ENCODE peak calls at places on chromosomes 3 and 15, in nine cellular contexts. W, C, N, J, R, E, K, V and D are unnamed samples.

GRCh38 chr3:11201246-11202024 is 47.1 kb downstream of the HRH1 start:
- DNase-seq in C (no peak), K (no peak), E (no peak), V (peak), N (no peak), W (no peak), R (no peak), J (peak), D (peak)

GRCh38 chr3:36058404-36059035 is 321.8 kb upstream of the STAC start:
- DNase-seq in E (no peak), R (no peak), W (no peak), V (no peak), K (no peak), N (no peak), C (no peak), J (no peak), D (no peak)

GRCh38 chr15:62894322-62895085 is 148.0 kb upstream of the TPM1 start:
- DNase-seq in E (no peak), C (peak), V (no peak), R (peak), N (peak), W (no peak), J (no peak), K (no peak), D (peak)

GRCh38 chr3:126449621-126450051 is 26.1 kb downstream of the ZXDC start:
- DNase-seq in J (no peak), E (peak), C (peak), W (no peak), R (peak), N (no peak), K (no peak), V (no peak), D (no peak)

GRCh38 chr3:119891944-119892721 is 110.2 kb downstream of the NR1I2 start:
- DNase-seq in J (peak), E (no peak), R (peak), K (no peak), C (peak), W (peak), N (peak), V (peak), D (peak)

GRCh38 chr3:70049761-70050160 is 50.2 kb downstream of the SAMMSON start:
- DNase-seq in N (peak), V (peak), R (no peak), E (no peak), J (no peak), C (no peak), K (no peak), W (no peak), D (peak)

GRCh38 chr15:64157599-64158125 is 5.2 kb downstream of the PPIB start:
- DNase-seq in V (no peak), E (no peak), J (no peak), K (no peak), W (no peak), R (no peak), N (no peak), C (no peak), D (no peak)

GRCh38 chr3:65238652-65239051 is 550.9 kb upstream of the ADAMTS9 start:
- DNase-seq in J (no peak), K (no peak), E (no peak), C (no peak), R (no peak), W (no peak), V (no peak), N (no peak), D (no peak)

GRCh38 chr3:155032918-155033317 is 47.2 kb upstream of the MME start:
- DNase-seq in N (peak), J (peak), R (no peak), E (no peak), C (no peak), K (no peak), W (no peak), V (peak), D (peak)

GRCh38 chr3:55128201-55128870 is 200.5 kb upstream of the LRTM1 start:
- DNase-seq in C (peak), W (no peak), N (peak), R (no peak), V (peak), K (no peak), E (no peak), J (no peak), D (peak)

GRCh38 chr3:138389841-138390581 is 41.6 kb downstream of the MRAS start:
- DNase-seq in R (no peak), E (no peak), W (peak), J (no peak), N (peak), C (no peak), V (peak), K (peak), D (peak)

GRCh38 chr15:31444844-31445243 is 118.2 kb downstream of the KLF13 start:
- DNase-seq in K (no peak), E (no peak), W (no peak), J (no peak), R (no peak), C (no peak), N (no peak), V (no peak), D (no peak)

GRCh38 chr3:107803170-107803569 is 280.4 kb downstream of the BBX start:
- DNase-seq in E (no peak), V (no peak), W (no peak), N (no peak), R (no peak), J (no peak), K (no peak), C (no peak), D (no peak)

GRCh38 chr3:47663630-47664240 is 85.1 kb upstream of the CSPG5 start:
- DNase-seq in N (no peak), K (no peak), V (no peak), E (no peak), J (peak), R (peak), C (no peak), W (no peak), D (no peak)

GRCh38 chr3:12934431-12934830 is 93.1 kb upstream of the RPL32 start:
- DNase-seq in N (no peak), J (no peak), E (no peak), R (no peak), K (peak), W (peak), C (no peak), V (peak), D (peak)

GRCh38 chr3:180430896-180431295 is 171.1 kb upstream of the TTC14 start:
- DNase-seq in W (no peak), J (no peak), R (no peak), E (no peak), V (no peak), K (no peak), N (peak), C (no peak), D (no peak)

GRCh38 chr15:100733786-100734185 is 131.4 kb downstream of the ASB7 start:
- DNase-seq in R (no peak), C (no peak), J (no peak), E (no peak), K (no peak), W (no peak), N (peak), V (peak), D (peak)

GRCh38 chr3:63961891-63962290 is 49.7 kb upstream of the SCAANT1 start:
- DNase-seq in W (no peak), V (peak), K (no peak), J (peak), C (no peak), E (no peak), N (peak), R (no peak), D (peak)

GRCh38 chr3:108377384-108377783 is 81.0 kb downstream of the HHLA2 start:
- DNase-seq in J (no peak), V (no peak), C (no peak), K (no peak), R (no peak), W (no peak), E (no peak), N (no peak), D (no peak)

GRCh38 chr3:177491301-177492031 is 294.2 kb upstream of the TBL1XR1 start:
- DNase-seq in J (no peak), W (no peak), N (peak), R (no peak), C (peak), E (no peak), K (no peak), V (peak), D (no peak)

GRCh38 chr3:158127250-158128219 is 17.6 kb downstream of the RSRC1 start:
- DNase-seq in V (peak), N (peak), E (no peak), W (no peak), K (no peak), C (no peak), R (no peak), J (no peak), D (peak)

GRCh38 chr3:136409549-136409948 is 159.4 kb downstream of the PCCB start:
- DNase-seq in E (no peak), W (no peak), K (no peak), J (no peak), R (no peak), V (no peak), C (no peak), N (no peak), D (no peak)

GRCh38 chr15:100696452-100696851 is 94.1 kb downstream of the ASB7 start:
- DNase-seq in N (no peak), R (no peak), W (no peak), V (peak), J (no peak), K (no peak), C (no peak), E (no peak), D (peak)

GRCh38 chr15:80710635-80711553 is 15.8 kb downstream of the ABHD17C start:
- DNase-seq in E (no peak), R (no peak), V (no peak), K (no peak), J (peak), C (no peak), N (peak), W (no peak), D (no peak)

GRCh38 chr3:71585891-71586809 is 2.6 kb upstream of the FOXP1 start:
- DNase-seq in W (no peak), J (peak), K (no peak), V (peak), R (no peak), C (no peak), E (no peak), N (peak), D (peak)

GRCh38 chr3:188177721-188178120 is 23.8 kb downstream of the LPP start:
- DNase-seq in W (no peak), C (no peak), K (no peak), J (no peak), V (no peak), E (no peak), R (no peak), N (no peak), D (no peak)

GRCh38 chr3:188178293-188178950 is 24.5 kb downstream of the LPP start:
- DNase-seq in E (no peak), W (no peak), K (peak), J (no peak), R (no peak), V (no peak), C (no peak), N (no peak), D (no peak)

GRCh38 chr3:188176884-188177283 is 22.9 kb downstream of the LPP start:
- DNase-seq in R (no peak), N (no peak), E (no peak), W (no peak), J (no peak), V (no peak), C (no peak), K (no peak), D (no peak)

GRCh38 chr3:188180114-188180513 is 26.2 kb downstream of the LPP start:
- DNase-seq in V (no peak), N (no peak), W (no peak), C (no peak), E (no peak), J (no peak), R (no peak), K (peak), D (no peak)

GRCh38 chr3:188179006-188179966 is 25.3 kb downstream of the LPP start:
- DNase-seq in C (no peak), W (no peak), K (no peak), R (no peak), J (no peak), E (peak), V (no peak), N (peak), D (peak)
- TF ChIP-seq CTCF in C (no peak), W (no peak), K (no peak), R (no peak), J (no peak), E (no peak), V (no peak), N (peak), D (peak)

GRCh38 chr3:129608936-129609590 is 2.6 kb upstream of the PLXND1 start:
- DNase-seq in C (no peak), K (no peak), J (no peak), N (no peak), V (no peak), W (no peak), E (no peak), R (no peak), D (no peak)

GRCh38 chr3:129605593-129606521 is 619 bp downstream of the PLXND1 start:
- DNase-seq in R (peak), C (peak), K (no peak), E (peak), W (peak), J (peak), V (peak), N (peak), D (peak)

GRCh38 chr3:129608087-129608935 is 1.8 kb upstream of the PLXND1 start:
- DNase-seq in J (peak), V (peak), E (no peak), N (peak), C (peak), W (no peak), K (no peak), R (peak), D (peak)

GRCh38 chr3:129606522-129607390 is at the start of gene PLXND1:
- DNase-seq in N (peak), V (peak), W (peak), K (peak), J (peak), R (peak), C (peak), E (peak), D (peak)

DNA sequence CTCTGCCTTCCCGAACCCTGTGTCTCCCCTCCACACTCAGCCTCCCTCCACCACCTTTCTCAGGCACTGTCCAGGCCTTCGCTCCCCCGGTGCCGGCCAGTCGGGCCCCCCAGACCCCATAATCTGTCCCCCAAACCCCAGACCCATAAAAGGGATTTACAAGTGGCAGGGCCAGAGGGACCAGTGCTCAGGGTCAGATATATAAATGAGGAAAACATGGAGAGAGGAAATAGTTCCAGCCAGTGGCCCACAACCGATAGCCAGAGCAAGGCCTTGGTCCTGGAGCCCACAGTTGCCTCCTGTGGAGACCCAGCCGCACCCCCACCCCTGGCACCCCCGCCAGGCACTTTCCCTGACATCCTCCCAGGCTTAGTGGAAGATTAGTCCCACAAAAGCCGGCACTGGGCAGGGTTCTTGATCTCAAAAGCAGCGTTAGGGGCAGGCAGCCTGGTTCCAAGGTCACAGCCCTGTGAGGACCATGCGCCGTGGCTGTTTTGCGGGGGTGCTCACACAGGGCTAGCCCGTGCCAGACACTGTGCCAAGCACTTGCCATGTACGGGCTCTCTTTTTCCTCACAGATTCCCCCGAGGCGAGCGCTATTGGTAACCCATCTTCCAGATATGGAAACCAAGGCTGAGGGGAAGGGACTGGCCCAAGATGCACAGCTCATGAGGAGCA is 1.1 kb upstream of the PLXND1 start:
- DNase-seq in C (no peak), V (no peak), N (no peak), W (no peak), J (no peak), R (peak), K (no peak), E (no peak), D (no peak)
- H3K4me3 ChIP-seq in C (peak), V (peak), N (peak), W (peak), J (no peak), R (peak), K (peak), E (peak), D (peak)

DNA sequence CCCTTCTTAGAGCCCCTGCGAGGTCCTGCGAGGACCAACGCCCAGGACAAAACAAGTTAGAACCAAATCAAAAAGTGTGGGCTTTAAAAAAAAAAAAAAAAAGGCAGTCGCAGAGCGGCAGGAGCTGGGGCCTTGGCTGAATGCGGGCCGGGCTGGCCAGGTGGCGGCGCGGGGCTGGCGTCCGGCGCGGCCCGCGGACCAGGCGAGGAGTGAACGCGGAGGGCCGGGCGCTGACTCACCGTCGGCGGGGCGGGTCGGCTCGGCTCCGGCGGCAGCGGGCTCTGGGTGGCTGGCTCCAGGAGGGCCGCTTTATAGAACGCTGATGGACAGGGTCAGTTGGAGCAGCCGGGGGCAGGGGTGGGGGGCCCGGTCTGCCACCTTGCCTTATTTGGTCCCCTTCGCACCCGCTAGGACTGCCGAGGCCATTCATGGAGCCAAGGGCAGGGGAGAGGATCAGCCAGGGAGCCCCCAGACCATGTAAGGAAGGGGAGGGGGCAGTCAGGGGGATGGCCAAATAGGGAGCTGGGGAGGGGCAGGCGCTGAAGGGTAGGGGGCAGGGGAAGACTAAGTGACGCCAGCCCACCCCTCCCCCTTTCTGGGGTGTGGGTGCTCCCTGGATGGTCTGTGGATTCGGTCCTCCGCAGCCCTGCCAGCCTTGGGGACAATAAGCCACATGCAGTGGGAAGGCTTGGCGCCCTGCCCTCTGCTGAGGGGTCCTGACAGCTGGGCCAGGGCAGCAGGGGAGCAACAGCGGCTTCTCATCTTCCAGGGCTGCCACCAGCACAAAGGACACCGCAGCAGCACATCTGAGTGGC is at the start of gene ACTC1:
- DNase-seq in J (no peak), K (no peak), R (peak), W (peak), C (no peak), N (peak), V (peak), E (peak), D (peak)
- TF ChIP-seq CTCF in J (no peak), K (no peak), R (peak), W (no peak), C (no peak), N (peak), V (no peak), E (no peak), D (no peak)

GRCh38 chr15:60735559-60736047 is 256.7 kb upstream of the ICE2 start:
- DNase-seq in K (no peak), V (no peak), N (no peak), R (no peak), W (no peak), E (no peak), J (no peak), C (no peak), D (no peak)

GRCh38 chr15:60734846-60735245 is 255.9 kb upstream of the ICE2 start:
- DNase-seq in E (no peak), R (no peak), W (no peak), C (no peak), V (no peak), K (no peak), J (no peak), N (no peak), D (no peak)

GRCh38 chr15:60731583-60732130 is 252.7 kb upstream of the ICE2 start:
- DNase-seq in W (no peak), E (no peak), V (no peak), R (no peak), K (no peak), J (no peak), N (no peak), C (no peak), D (no peak)

GRCh38 chr15:60729850-60730458 is 251.0 kb upstream of the ICE2 start:
- DNase-seq in R (no peak), V (no peak), J (no peak), N (no peak), C (no peak), W (no peak), K (no peak), E (no peak), D (no peak)

DNA sequence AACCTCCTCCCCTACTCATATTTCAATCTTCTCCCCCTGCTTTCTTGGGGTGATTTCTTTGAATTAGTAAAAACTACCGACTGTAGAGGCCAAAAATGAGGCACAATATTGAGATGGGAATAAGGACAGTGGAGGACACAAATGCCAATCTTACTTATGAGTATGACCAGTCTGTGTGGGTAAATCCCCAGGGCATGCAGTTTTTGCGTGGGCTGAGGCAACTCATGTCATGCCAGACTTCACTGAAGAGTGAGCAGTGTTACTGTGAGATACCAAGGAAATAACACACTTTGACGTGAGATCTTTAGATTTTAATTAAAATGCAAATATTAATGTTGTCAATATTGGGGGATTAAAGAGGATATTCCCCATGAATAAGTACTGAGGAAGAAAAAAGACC is 254.3 kb upstream of the ICE2 start:
- DNase-seq in N (no peak), J (no peak), K (no peak), E (no peak), C (no peak), W (no peak), R (no peak), V (no peak), D (no peak)
- H3K4me3 ChIP-seq in N (no peak), J (no peak), K (no peak), E (no peak), C (no peak), W (no peak), R (no peak), V (no peak), D (no peak)

DNA sequence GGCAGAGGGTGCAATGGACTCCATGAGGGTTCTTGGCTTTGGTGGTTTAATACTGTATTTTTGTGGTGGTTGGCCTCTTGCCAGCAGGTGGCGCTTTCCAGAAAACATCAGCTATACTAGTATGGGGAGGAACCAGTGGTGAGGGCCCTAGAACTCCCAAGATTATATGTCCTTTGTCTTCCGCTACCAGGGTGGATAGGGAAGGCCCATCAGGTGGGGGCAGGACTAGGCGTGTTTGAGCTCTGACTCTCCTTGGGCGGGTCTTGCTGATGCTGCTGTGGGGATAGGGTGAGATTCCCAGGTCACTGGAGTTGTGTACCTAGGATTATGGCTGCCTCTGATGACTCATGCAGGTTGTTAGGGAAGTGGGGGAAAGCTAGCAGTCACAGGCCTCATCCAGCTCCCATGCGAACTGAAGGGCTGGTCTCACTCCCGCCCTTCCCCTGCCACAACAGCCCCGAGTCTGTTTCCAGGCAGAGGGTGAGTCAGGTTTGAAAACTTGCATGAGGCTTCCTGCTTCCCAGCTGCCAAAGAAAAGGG is 357.7 kb downstream of the OTOL1 start:
- DNase-seq in R (peak), J (peak), N (peak), E (no peak), K (no peak), V (peak), C (peak), W (no peak), D (peak)
- TF ChIP-seq CTCF in R (peak), J (peak), N (peak), E (no peak), K (no peak), V (no peak), C (peak), W (no peak), D (peak)